ENCODE peak calls at places on chromosomes 3 and 15, in ten cellular contexts. C is neuronal stem cell, J is GM23248, V is H1, Y is fibroblast of lung, Z is mesenchymal stem cell, N is GM23338, M is GM12878, W is DND-41, F is K562. L is an unnamed sample.

GRCh38 chr3:189827108-189827507 is 195.9 kb downstream of the TP63 start:
- DNase-seq in C (no peak), J (no peak), V (no peak), Y (no peak), Z (no peak), N (no peak), M (no peak), W (no peak), F (no peak), L (no peak)

GRCh38 chr3:56595956-56596355 is 39.0 kb downstream of the CCDC66 start:
- DNase-seq in C (no peak), J (no peak), V (no peak), Y (no peak), Z (no peak), N (no peak), M (no peak), W (no peak), F (no peak), L (no peak)

GRCh38 chr3:31240013-31240412 is 292.7 kb upstream of the STT3B start:
- DNase-seq in C (no peak), J (no peak), V (no peak), Y (no peak), Z (no peak), N (no peak), M (no peak), W (no peak), F (no peak), L (no peak)

GRCh38 chr15:84863480-84864428 is 20.7 kb upstream of the SLC28A1 start:
- DNase-seq in C (no peak), J (peak; percentile 27), V (no peak), Y (peak; percentile 24), Z (no peak), N (no peak), M (no peak), W (no peak), F (no peak), L (no peak)

GRCh38 chr15:89905846-89906378 is 6.8 kb downstream of the ARPIN start:
- DNase-seq in C (no peak), J (no peak), V (no peak), Y (no peak), Z (no peak), N (no peak), M (no peak), W (no peak), F (no peak), L (no peak)

GRCh38 chr15:38398134-38398533 is 55.8 kb upstream of the FAM98B start:
- DNase-seq in C (no peak), J (peak; percentile 94), V (no peak), Y (peak; percentile 93), Z (peak; percentile 90), N (no peak), M (no peak), W (no peak), F (no peak), L (no peak)

GRCh38 chr3:162332344-162332743 is 835.7 kb downstream of the OTOL1 start:
- DNase-seq in C (no peak), J (no peak), V (no peak), Y (no peak), Z (no peak), N (no peak), M (no peak), W (no peak), F (no peak), L (no peak)

GRCh38 chr15:45885801-45886200 is 251.0 kb downstream of the SQOR start:
- DNase-seq in C (no peak), J (no peak), V (no peak), Y (no peak), Z (no peak), N (no peak), M (no peak), W (no peak), F (no peak), L (no peak)

GRCh38 chr15:89492111-89492641 is 4.2 kb downstream of the RHCG start:
- DNase-seq in C (no peak), J (peak; percentile 16), V (no peak), Y (no peak), Z (no peak), N (peak; percentile 83), M (no peak), W (peak; percentile 27), F (no peak), L (peak; percentile 82)

GRCh38 chr15:88894819-88895767 is at the start of gene HAPLN3:
- DNase-seq in C (no peak), J (peak; percentile 62), V (no peak), Y (peak; percentile 31), Z (peak; percentile 29), N (peak; percentile 83), M (no peak), W (peak; percentile 47), F (peak; percentile 57), L (peak; percentile 67)

GRCh38 chr15:88681610-88682221 is 42.9 kb downstream of the ISG20 start:
- DNase-seq in C (no peak), J (no peak), V (no peak), Y (no peak), Z (no peak), N (no peak), M (no peak), W (no peak), F (no peak), L (no peak)

GRCh38 chr3:128074851-128075515 is 22.7 kb downstream of the SEC61A1 start:
- DNase-seq in C (no peak), J (peak; percentile 56), V (no peak), Y (no peak), Z (peak; percentile 42), N (no peak), M (no peak), W (no peak), F (no peak), L (no peak)

GRCh38 chr15:85403745-85404144 is 23.3 kb downstream of the AKAP13 start:
- DNase-seq in C (no peak), J (peak; percentile 69), V (no peak), Y (peak; percentile 77), Z (peak; percentile 73), N (peak; percentile 30), M (no peak), W (no peak), F (no peak), L (no peak)

GRCh38 chr3:61936344-61936937 is 375.1 kb downstream of the PTPRG start:
- DNase-seq in C (no peak), J (peak; percentile 62), V (no peak), Y (peak; percentile 25), Z (peak; percentile 27), N (peak; percentile 78), M (no peak), W (peak; percentile 38), F (peak; percentile 18), L (no peak)

GRCh38 chr3:45414823-45415222 is 26.4 kb downstream of the LARS2 start:
- DNase-seq in C (no peak), J (no peak), V (no peak), Y (no peak), Z (no peak), N (no peak), M (peak; percentile 31), W (peak; percentile 26), F (no peak), L (no peak)

GRCh38 chr3:111907151-111907550 is 48.1 kb downstream of the PHLDB2 start:
- DNase-seq in C (no peak), J (no peak), V (no peak), Y (no peak), Z (no peak), N (no peak), M (no peak), W (no peak), F (no peak), L (no peak)
- H3K4me1 ChIP-seq in C (no peaks in the 10 kb centered on the region), J (peaks cover 59% of the 10 kb centered on the region), V (no peaks in the 10 kb centered on the region), Y (peaks cover 21% of the 10 kb centered on the region), Z (peaks cover 9% of the 10 kb centered on the region), N (peaks cover 11% of the 10 kb centered on the region), M (no peaks in the 10 kb centered on the region), W (no peaks in the 10 kb centered on the region), F (no peaks in the 10 kb centered on the region), L (peaks cover 2% of the 10 kb centered on the region)

DNA sequence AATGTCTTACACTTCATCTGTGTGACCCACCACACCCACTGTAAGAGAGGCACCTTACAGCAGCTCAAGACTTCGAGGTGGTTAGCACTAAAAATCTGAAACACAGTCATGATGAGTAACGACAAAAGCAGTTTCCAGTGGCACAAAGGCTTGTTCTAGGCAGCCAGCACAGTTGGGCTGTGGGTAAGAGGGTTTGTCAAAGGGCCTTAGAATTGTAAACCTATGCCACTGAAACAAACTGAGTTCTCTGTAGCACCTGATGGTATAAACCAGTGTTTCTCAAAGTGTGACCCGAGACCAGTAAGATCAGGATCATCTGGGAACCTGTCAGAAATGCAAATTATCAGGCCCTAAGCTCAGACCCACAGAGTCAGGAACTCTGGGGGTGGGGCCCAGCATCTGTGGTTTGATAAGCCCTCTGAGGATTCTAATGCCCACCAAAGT is 36.5 kb downstream of the DAPK2 start:
- DNase-seq in C (no peak), J (peak; percentile 87), V (no peak), Y (no peak), Z (no peak), N (no peak), M (peak; percentile 84), W (no peak), F (no peak), L (no peak)
- H3K4me2 ChIP-seq in C (no peak overlapping the region), J (peak overlapping the region; percentile 41), V (no peak overlapping the region), Y (no peak overlapping the region), Z (no peak overlapping the region), N (no peak overlapping the region), M (peak overlapping the region; percentile 67), W (no peak overlapping the region), F (no peak overlapping the region), L (no peak overlapping the region)

GRCh38 chr3:164196477-164196876 is 881.8 kb downstream of the SI start:
- DNase-seq in C (no peak), J (no peak), V (no peak), Y (no peak), Z (no peak), N (no peak), M (no peak), W (no peak), F (no peak), L (no peak)

GRCh38 chr3:164190566-164190965 is 887.7 kb downstream of the SI start:
- DNase-seq in C (no peak), J (no peak), V (no peak), Y (no peak), Z (no peak), N (no peak), M (no peak), W (no peak), F (no peak), L (no peak)

GRCh38 chr3:164194842-164195241 is 883.5 kb downstream of the SI start:
- DNase-seq in C (no peak), J (no peak), V (no peak), Y (no peak), Z (no peak), N (peak; percentile 60), M (no peak), W (no peak), F (no peak), L (no peak)

DNA sequence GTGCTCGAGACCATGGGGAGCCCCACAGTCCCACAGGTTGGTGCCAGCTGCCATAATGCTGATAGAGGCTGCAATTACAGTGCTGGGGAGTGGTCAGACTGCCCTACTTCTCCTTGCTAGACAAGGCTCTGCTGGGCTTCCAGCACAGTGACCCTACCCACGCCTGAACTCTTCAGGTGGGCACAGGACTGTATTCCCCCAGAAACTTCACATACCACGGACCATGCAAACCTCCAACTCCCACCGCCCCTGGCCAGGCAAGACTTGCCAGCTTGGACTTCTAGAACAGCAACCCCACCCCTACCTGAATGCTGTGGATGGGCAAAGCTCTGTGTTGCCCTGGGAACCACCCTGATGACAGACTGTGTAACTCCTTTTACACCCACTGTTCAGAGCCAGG is 885.3 kb downstream of the SI start:
- DNase-seq in C (no peak), J (no peak), V (no peak), Y (no peak), Z (no peak), N (no peak), M (no peak), W (no peak), F (no peak), L (no peak)
- H3K4me1 ChIP-seq in C (no peaks in the 10 kb centered on the region), J (no peaks in the 10 kb centered on the region), V (no peaks in the 10 kb centered on the region), Y (no peaks in the 10 kb centered on the region), Z (no peaks in the 10 kb centered on the region), N (no peaks in the 10 kb centered on the region), M (no peaks in the 10 kb centered on the region), W (no peaks in the 10 kb centered on the region), F (no peaks in the 10 kb centered on the region), L (no peaks in the 10 kb centered on the region)

GRCh38 chr3:123791073-123791370 is 93.1 kb downstream of the MYLK start:
- DNase-seq in C (no peak), J (no peak), V (no peak), Y (no peak), Z (no peak), N (no peak), M (no peak), W (no peak), F (no peak), L (no peak)
- H3K4me2 ChIP-seq in C (no peak overlapping the region), J (peak overlapping the region; percentile 26), V (no peak overlapping the region), Y (no peak overlapping the region), Z (no peak overlapping the region), N (no peak overlapping the region), M (no peak overlapping the region), W (no peak overlapping the region), F (no peak overlapping the region), L (no peak overlapping the region)